ENCODE peak calls at places on chromosomes 16 and 17, in seven cellular contexts. R is thoracic aorta; J is upper lobe of right lung; S is esophagus squamous epithelium; Z is T-helper 1 cell; A is endodermal cell; I is activated CD4-positive, alpha-beta T cell treated with anti-CD3 and anti-CD28 coated beads, Interleukin-2, amount 10 ng/mL, durations not matched to agents 7 days and 5 days. F is an unnamed sample.
A peak's percentile ranks its signal among the peaks of the same experiment; 100 is the strongest.

GRCh38 chr17:1031711-1032110 is 34.8 kb downstream of the TIMM22 start:
- DNase-seq in R (no peak), Z (no peak), I (no peak), S (no peak), A (peak; percentile 91), J (no peak), F (no peak)

GRCh38 chr16:24775455-24775854 is 46.0 kb downstream of the TNRC6A start:
- DNase-seq in J (no peak), I (no peak), A (no peak), R (no peak), Z (no peak), S (no peak), F (no peak)

GRCh38 chr17:628507-628941 is 86.1 kb downstream of the VPS53 start:
- DNase-seq in R (no peak), S (no peak), J (no peak), Z (no peak), A (no peak), I (no peak), F (no peak)

GRCh38 chr16:31376705-31377104 is 16.4 kb upstream of the ITGAD start:
- DNase-seq in J (no peak), R (no peak), S (no peak), I (no peak), A (no peak), Z (no peak), F (no peak)

GRCh38 chr17:43401293-43401692 is 2.5 kb downstream of the ARL4D start:
- DNase-seq in R (peak; percentile 35), S (no peak), A (no peak), I (no peak), J (no peak), Z (no peak), F (no peak)

GRCh38 chr17:68288375-68288774 is 2.6 kb downstream of the SLC16A6 start:
- DNase-seq in J (no peak), Z (no peak), A (no peak), S (no peak), I (no peak), R (no peak), F (no peak)

GRCh38 chr17:40071720-40072480 is 9.1 kb downstream of the THRA start:
- DNase-seq in Z (no peak), A (peak; percentile 51), J (peak; percentile 90), R (peak; percentile 75), I (no peak), S (no peak), F (no peak)

GRCh38 chr16:81429045-81429521 is 15.5 kb upstream of the CMIP start:
- DNase-seq in A (peak; percentile 90), S (no peak), Z (no peak), J (no peak), R (no peak), I (no peak), F (no peak)

GRCh38 chr17:62618647-62619412 is 8.6 kb upstream of the MRC2 start:
- DNase-seq in J (no peak), Z (no peak), A (peak; percentile 69), S (no peak), I (no peak), R (no peak), F (no peak)

GRCh38 chr16:81443688-81444447 is 740 bp upstream of the CMIP start:
- DNase-seq in J (peak; percentile 79), I (no peak), Z (no peak), S (no peak), A (peak; percentile 71), R (no peak), F (no peak)

GRCh38 chr16:69796285-69797118 is 34.4 kb downstream of the WWP2 start:
- DNase-seq in S (no peak), Z (no peak), A (peak; percentile 70), R (no peak), I (peak; percentile 37), J (peak; percentile 36), F (peak; percentile 9)

GRCh38 chr16:58021661-58022551 is 3.6 kb upstream of the MMP15 start:
- DNase-seq in S (no peak), Z (no peak), A (no peak), J (peak; percentile 59), R (no peak), I (no peak), F (no peak)

GRCh38 chr17:80942360-80943345 is 49.0 kb upstream of the CHMP6 start:
- DNase-seq in J (peak; percentile 82), A (no peak), S (peak; percentile 17), I (no peak), R (peak; percentile 77), Z (no peak), F (no peak)

GRCh38 chr16:81645303-81645702 is 133.8 kb upstream of the PLCG2 start:
- DNase-seq in I (no peak), R (no peak), Z (no peak), S (no peak), J (no peak), A (peak; percentile 79), F (peak; percentile 87)